ENCODE peak calls at places on chromosomes 6 and 20, in eight cellular contexts. Z is mesothelial cell of epicardium; T is cardiac muscle cell; P is GM20000; S is CD8-positive, alpha-beta T cell; I is HL-60; W is astrocyte of the spinal cord; N is breast epithelium. L is an unnamed sample.

GRCh38 chr6:37319856-37320255 is 33.9 kb upstream of the RNF8 start:
- DNase-seq in T (no peak), I (no peak), N (no peak), S (no peak), W (peak; percentile 22), Z (no peak), P (no peak), L (no peak)

GRCh38 chr6:89315199-89315598 is at the start of gene GABRR2:
- DNase-seq in W (no peak), N (no peak), I (no peak), S (no peak), T (no peak), P (no peak), Z (no peak), L (no peak)

GRCh38 chr6:40701352-40702007 is 114.3 kb upstream of the LRFN2 start:
- DNase-seq in I (no peak), S (no peak), P (no peak), Z (no peak), T (no peak), W (no peak), N (no peak), L (no peak)

GRCh38 chr20:21352703-21353102 is 44.6 kb downstream of the NKX2-4 start:
- DNase-seq in N (no peak), I (no peak), T (no peak), Z (no peak), P (no peak), S (no peak), W (peak; percentile 58), L (no peak)

GRCh38 chr6:39411465-39411864 is 89.0 kb upstream of the KCNK16 start:
- DNase-seq in P (no peak), N (no peak), T (no peak), W (peak; percentile 40), S (no peak), I (no peak), Z (no peak), L (no peak)

GRCh38 chr6:76072562-76072961 is at the start of gene IMPG1:
- DNase-seq in I (no peak), Z (no peak), T (no peak), P (no peak), W (no peak), N (no peak), S (no peak), L (no peak)

GRCh38 chr20:10466325-10466724 is 31.2 kb downstream of the SLX4IP start:
- DNase-seq in Z (no peak), T (peak; percentile 7), P (no peak), S (no peak), I (no peak), N (no peak), W (peak; percentile 26), L (no peak)

GRCh38 chr6:149854532-149854931 is 9.6 kb downstream of the LRP11 start:
- DNase-seq in T (no peak), I (no peak), Z (no peak), N (no peak), W (peak; percentile 23), S (no peak), P (no peak), L (no peak)

GRCh38 chr20:16729080-16729479 is 746 bp upstream of the SNRPB2 start:
- DNase-seq in P (no peak), W (no peak), N (no peak), S (no peak), Z (no peak), T (no peak), I (no peak), L (no peak)

GRCh38 chr20:58246346-58246745 is 17.9 kb upstream of the ANKRD60 start:
- DNase-seq in T (peak; percentile 43), Z (no peak), S (no peak), N (no peak), W (peak; percentile 32), I (no peak), P (no peak), L (no peak)

GRCh38 chr20:24160563-24161355 is 172.2 kb upstream of the GGTLC1 start:
- DNase-seq in P (no peak), T (peak; percentile 53), Z (peak; percentile 59), S (no peak), W (peak; percentile 74), N (no peak), I (no peak), L (no peak)
- TF ChIP-seq CTCF in P (peak; percentile 60), T (peak; percentile 94), Z (peak; percentile 60), S (peak; percentile 24), W (peak; percentile 92), N (peak; percentile 63), I (peak; percentile 55), L (peak; percentile 39)

DNA sequence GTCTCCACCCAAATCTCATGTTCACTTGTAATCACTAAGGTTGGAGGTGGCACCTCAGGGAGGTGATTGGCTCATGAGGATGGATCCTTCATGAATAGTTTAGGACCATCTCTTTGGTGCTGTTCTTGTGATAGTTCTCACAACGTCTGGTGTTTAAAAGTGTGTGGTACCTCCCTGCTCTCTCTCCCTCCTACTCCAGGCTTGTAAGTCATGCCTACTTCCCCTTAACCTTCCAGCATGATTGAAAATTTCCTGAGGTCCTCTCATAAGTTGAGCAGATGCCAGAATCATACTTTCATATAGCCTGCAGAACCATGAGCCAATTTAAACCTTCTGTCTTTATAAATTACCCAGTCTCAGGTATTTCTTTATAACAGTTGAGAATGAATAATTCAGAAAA is 16.6 kb downstream of the HLA-A start:
- DNase-seq in W (no peak), P (no peak), N (no peak), I (no peak), T (no peak), S (no peak), Z (no peak), L (no peak)
- TF ChIP-seq CTCF in W (no peak), P (no peak), N (no peak), I (no peak), T (no peak), S (no peak), Z (no peak), L (no peak)

GRCh38 chr20:53493201-53493908 is 100.3 kb downstream of the ZNF217 start:
- DNase-seq in P (no peak), Z (no peak), I (no peak), S (no peak), N (no peak), T (no peak), W (no peak), L (no peak)
- TF ChIP-seq CTCF in P (no peak), Z (no peak), I (no peak), S (no peak), N (no peak), T (no peak), W (no peak), L (no peak)

GRCh38 chr20:235891-236290 is 8.8 kb downstream of the DEFB129 start:
- DNase-seq in N (no peak), P (no peak), T (no peak), Z (no peak), I (no peak), S (no peak), W (peak; percentile 5), L (no peak)
- TF ChIP-seq CTCF in N (no peak), P (no peak), T (peak; percentile 23), Z (no peak), I (no peak), S (no peak), W (peak; percentile 19), L (no peak)

DNA sequence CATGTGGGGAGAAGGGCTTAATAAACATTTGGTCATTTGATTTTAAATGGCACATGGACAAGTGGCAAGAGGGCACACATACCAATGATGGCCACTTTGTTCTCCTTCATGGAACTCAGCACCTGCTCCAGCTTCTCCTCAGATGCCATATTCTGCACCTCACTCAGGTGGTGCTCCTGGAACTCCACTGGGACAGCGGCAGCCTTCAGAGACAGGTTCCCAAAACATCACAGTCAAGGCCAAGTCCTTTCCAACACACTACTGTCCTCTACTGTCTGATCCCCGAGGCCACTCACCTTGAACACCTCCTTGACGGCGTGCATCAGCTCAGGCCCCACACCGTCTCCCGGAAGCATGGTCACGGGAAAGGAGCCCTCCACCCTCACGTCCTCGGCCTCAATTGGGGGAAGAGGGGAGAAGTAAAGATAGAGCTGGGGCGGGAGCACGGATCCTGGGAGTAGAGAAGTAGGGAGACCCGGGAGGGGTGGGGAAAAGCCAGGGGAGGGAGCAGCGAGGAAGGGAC is 591 bp downstream of the IDH3B start:
- DNase-seq in W (no peak), S (no peak), I (no peak), T (no peak), N (no peak), P (no peak), Z (no peak), L (no peak)
- TF ChIP-seq CTCF in W (no peak), S (no peak), I (no peak), T (no peak), N (no peak), P (no peak), Z (no peak), L (no peak)

GRCh38 chr20:346640-347316 is at the start of gene NRSN2:
- DNase-seq in P (peak; percentile 89), I (no peak), S (no peak), T (peak; percentile 79), N (no peak), Z (peak; percentile 85), W (peak; percentile 72), L (no peak)

GRCh38 chr20:347317-347639 is 367 bp downstream of the NRSN2 start:
- DNase-seq in W (no peak), I (no peak), N (no peak), Z (no peak), S (no peak), T (no peak), P (no peak), L (no peak)

GRCh38 chr20:348972-349841 is 2.3 kb downstream of the NRSN2 start:
- DNase-seq in P (no peak), N (no peak), I (no peak), S (no peak), T (no peak), W (no peak), Z (no peak), L (no peak)

GRCh38 chr20:346033-346639 is 775 bp upstream of the NRSN2 start:
- DNase-seq in Z (no peak), W (no peak), N (no peak), T (no peak), P (no peak), S (no peak), I (no peak), L (no peak)

GRCh38 chr20:347640-348484 is 951 bp downstream of the NRSN2 start:
- DNase-seq in I (peak; percentile 68), S (no peak), T (peak; percentile 99), W (peak; percentile 96), Z (peak; percentile 94), P (peak; percentile 98), N (peak; percentile 79), L (no peak)
- TF ChIP-seq CTCF in I (no peak), S (no peak), T (no peak), W (no peak), Z (no peak), P (no peak), N (no peak), L (no peak)

GRCh38 chr6:158040051-158040803 is 58.6 kb downstream of the SYNJ2 start:
- DNase-seq in Z (no peak), W (peak; percentile 98), P (peak; percentile 58), S (no peak), I (peak; percentile 57), T (no peak), N (no peak), L (no peak)
- TF ChIP-seq CTCF in Z (no peak), W (no peak), P (no peak), S (no peak), I (no peak), T (no peak), N (no peak), L (no peak)

GRCh38 chr6:33744001-33744848 is 2.5 kb downstream of the IP6K3 start:
- DNase-seq in S (peak; percentile 47), P (peak; percentile 85), N (peak; percentile 71), Z (peak; percentile 84), I (peak; percentile 35), T (peak; percentile 79), W (peak; percentile 63), L (no peak)
- TF ChIP-seq CTCF in S (peak; percentile 67), P (peak; percentile 90), N (peak; percentile 85), Z (peak; percentile 71), I (peak; percentile 99), T (peak; percentile 92), W (peak; percentile 94), L (peak; percentile 80)